ENCODE peak calls at places on chromosomes 6 and 20, in four cellular contexts. N, R, C and V are unnamed samples.

GRCh38 chr6:84390334-84390733 is 162.9 kb upstream of the CEP162 start:
- ATAC-seq in C (no peak), R (no peak), N (no peak), V (no peak)

GRCh38 chr6:166760288-166760687 is 133.2 kb upstream of the RPS6KA2 start:
- ATAC-seq in R (peak; percentile 53), C (no peak), N (peak; percentile 97), V (no peak)

GRCh38 chr20:16459019-16459700 is 114.1 kb downstream of the KIF16B start:
- ATAC-seq in C (peak; percentile 95), R (no peak), N (no peak), V (peak; percentile 69)

GRCh38 chr6:170147056-170147787 is 143.7 kb downstream of the DLL1 start:
- ATAC-seq in N (no peak), R (no peak), C (peak; percentile 50), V (no peak)

GRCh38 chr6:87905101-87905517 is 142.5 kb upstream of the SPACA1 start:
- ATAC-seq in N (no peak), C (peak; percentile 59), R (no peak), V (peak; percentile 52)

GRCh38 chr6:33105916-33106871 is 30.4 kb downstream of the HLA-DPB1 start:
- ATAC-seq in C (no peak), R (no peak), N (no peak), V (peak; percentile 94)

GRCh38 chr6:2881358-2881885 is 21.7 kb downstream of the SERPINB9 start:
- ATAC-seq in R (no peak), N (no peak), C (no peak), V (no peak)

GRCh38 chr20:6030453-6031080 is 23.3 kb downstream of the LRRN4 start:
- ATAC-seq in N (peak; percentile 91), R (no peak), C (no peak), V (no peak)

GRCh38 chr20:57106692-57107091 is 159.7 kb downstream of the BMP7 start:
- ATAC-seq in C (no peak), R (no peak), N (no peak), V (no peak)

GRCh38 chr6:310671-311070 is 18.4 kb downstream of the DUSP22 start:
- ATAC-seq in C (no peak), R (no peak), N (no peak), V (no peak)

GRCh38 chr6:3835055-3835731 is 14.0 kb upstream of the FAM50B start:
- ATAC-seq in R (no peak), N (no peak), C (no peak), V (no peak)

GRCh38 chr6:164731539-164731938 is 577.9 kb downstream of the C6orf118 start:
- ATAC-seq in C (no peak), R (no peak), N (no peak), V (no peak)

GRCh38 chr6:25337004-25337403 is 57.8 kb downstream of the CARMIL1 start:
- ATAC-seq in R (no peak), N (no peak), C (no peak), V (no peak)

GRCh38 chr20:51533291-51534172 is 9.0 kb downstream of the NFATC2 start:
- ATAC-seq in R (no peak), N (no peak), C (peak; percentile 41), V (peak; percentile 83)

GRCh38 chr6:101845621-101846020 is 452.1 kb downstream of the GRIK2 start:
- ATAC-seq in C (no peak), R (no peak), N (no peak), V (no peak)

GRCh38 chr20:58398254-58398653 is 9.2 kb downstream of the VAPB start:
- ATAC-seq in R (no peak), N (no peak), C (no peak), V (no peak)

GRCh38 chr6:7960848-7961247 is 50.3 kb upstream of the TXNDC5 start:
- ATAC-seq in R (no peak), N (no peak), C (no peak), V (no peak)

GRCh38 chr20:5061209-5061608 is 58.5 kb downstream of the PCNA start:
- ATAC-seq in C (peak; percentile 87), R (no peak), N (no peak), V (peak; percentile 86)

GRCh38 chr6:67361264-67361663 is 1273.8 kb upstream of the ADGRB3 start:
- ATAC-seq in C (no peak), N (no peak), R (no peak), V (no peak)

GRCh38 chr6:3789018-3789895 is 37.7 kb upstream of the PXDC1 start:
- ATAC-seq in N (no peak), C (peak; percentile 53), R (no peak), V (no peak)

GRCh38 chr20:53623127-53623453 is 29.5 kb upstream of the ZNF217 start:
- ATAC-seq in R (peak; percentile 22), N (peak; percentile 36), C (no peak), V (no peak)

GRCh38 chr6:36098920-36099647 is 31.2 kb upstream of the MAPK13 start:
- ATAC-seq in N (peak; percentile 50), C (no peak), R (no peak), V (no peak)